ENCODE peak calls at places on chromosomes 5 and 9, in six cellular contexts. Q is H1, P is Panc1, Z is SK-N-SH, X is sigmoid colon, C is transverse colon. H is an unnamed sample.

GRCh38 chr5:147782053-147783028 is at the start of gene JAKMIP2:
- DNase-seq in Q (peak), P (no peak), Z (peak), X (peak), C (peak), H (peak)

GRCh38 chr5:78467744-78468357 is 107.4 kb downstream of the SCAMP1 start:
- DNase-seq in Q (no peak), P (peak), Z (peak), X (no peak), C (no peak), H (no peak)

GRCh38 chr5:145921211-145921610 is 15.2 kb upstream of the SH3RF2 start:
- DNase-seq in Q (no peak), P (no peak), Z (no peak), X (no peak), C (no peak), H (no peak)

GRCh38 chr5:77168884-77169254 is 41.6 kb upstream of the PDE8B start:
- DNase-seq in Q (no peak), P (no peak), Z (no peak), X (no peak), C (peak), H (no peak)

GRCh38 chr5:110514030-110514429 is 212.4 kb downstream of the TMEM232 start:
- DNase-seq in Q (no peak), P (no peak), Z (peak), X (no peak), C (no peak), H (no peak)

GRCh38 chr5:126594676-126595485 is at the start of gene ALDH7A1:
- DNase-seq in Q (peak), P (peak), Z (peak), X (peak), C (peak), H (peak)

GRCh38 chr5:102858808-102859207 is 103.7 kb downstream of the PAM start:
- DNase-seq in Q (no peak), P (no peak), Z (no peak), X (no peak), C (no peak), H (no peak)

GRCh38 chr5:171907731-171908343 is 98.6 kb downstream of the FBXW11 start:
- DNase-seq in Q (no peak), P (peak), Z (peak), X (no peak), C (peak), H (no peak)

GRCh38 chr9:15834541-15834940 is 281.7 kb downstream of the CCDC171 start:
- DNase-seq in Q (no peak), P (no peak), Z (no peak), X (no peak), C (no peak), H (no peak)

DNA sequence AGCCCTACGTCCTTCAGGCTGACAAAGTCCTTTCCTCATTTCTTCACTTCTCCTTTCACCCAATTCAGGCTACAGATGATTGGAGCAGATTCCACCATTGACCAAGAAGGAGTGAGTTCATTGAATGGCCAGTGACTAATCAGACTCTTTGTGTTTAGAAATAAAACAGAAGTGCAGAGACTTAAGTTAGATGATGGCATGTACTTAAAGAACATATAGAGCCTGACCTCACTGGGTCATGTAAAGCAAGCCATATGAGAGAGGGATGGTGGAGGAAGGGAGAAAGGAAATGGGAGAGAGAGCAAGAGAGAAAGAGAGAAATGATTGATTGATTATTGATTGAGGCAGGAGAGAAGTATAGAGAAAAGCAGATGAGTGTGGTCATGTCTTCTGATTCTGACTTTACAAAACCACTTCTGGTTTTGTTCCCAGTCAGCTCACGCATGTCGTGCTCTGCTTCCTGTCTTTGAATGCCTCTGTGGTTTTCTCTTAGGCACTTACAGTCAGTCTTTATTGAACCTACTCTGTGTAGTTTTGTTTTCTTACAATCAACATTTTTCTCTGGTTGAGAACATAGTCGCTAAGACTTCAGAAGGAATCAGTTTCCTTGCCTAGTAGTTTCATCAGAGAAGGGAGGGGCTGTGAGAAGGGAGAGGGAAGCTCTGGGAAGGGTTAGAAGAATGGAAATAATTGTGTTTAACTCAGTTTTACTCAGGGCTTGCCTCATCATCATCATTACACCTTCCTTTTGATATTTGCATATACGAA is 149.2 kb upstream of the KLF9 start:
- DNase-seq in Q (no peak), P (no peak), Z (no peak), X (no peak), C (peak), H (peak)
- TF ChIP-seq POLR2AphosphoS5 in Q (no peak), P (no peak), Z (no peak), X (no peak), C (no peak), H (no peak)

GRCh38 chr5:43182421-43182820 is 9.6 kb upstream of the NIM1K start:
- DNase-seq in Q (no peak), P (no peak), Z (no peak), X (no peak), C (no peak), H (no peak)
- TF ChIP-seq POLR2AphosphoS5 in Q (no peak), P (no peak), Z (no peak), X (no peak), C (no peak), H (no peak)

GRCh38 chr9:88809371-88809770 is 181.9 kb upstream of the S1PR3 start:
- DNase-seq in Q (no peak), P (no peak), Z (no peak), X (no peak), C (no peak), H (no peak)
- TF ChIP-seq POLR2AphosphoS5 in Q (no peak), P (no peak), Z (no peak), X (no peak), C (no peak), H (no peak)

GRCh38 chr5:168951341-168951740 is 349.6 kb downstream of the SLIT3 start:
- DNase-seq in Q (no peak), P (no peak), Z (no peak), X (no peak), C (no peak), H (no peak)
- TF ChIP-seq POLR2AphosphoS5 in Q (no peak), P (no peak), Z (no peak), X (peak), C (peak), H (no peak)